ENCODE peak calls at places on chromosomes 3 and 15, in eight cellular contexts. M is vagina, B is heart left ventricle, H is testis, L is esophagus squamous epithelium, A is tibial nerve, T is sigmoid colon, G is HepG2. K is an unnamed sample. For H3K4me1, the result is how much of the 10 kb centered on the place peaks cover.

GRCh38 chr15:43903864-43904290 is 77.1 kb downstream of the WDR76 start:
- DNase-seq in B (no peak), T (no peak), M (no peak), G (peak), A (peak), L (no peak), H (peak), K (no peak)

GRCh38 chr3:133992385-133992784 is 37.3 kb downstream of the SLCO2A1 start:
- DNase-seq in B (no peak), T (peak), L (no peak), G (no peak), A (no peak), M (peak), H (no peak), K (no peak)

GRCh38 chr3:48428863-48429415 is 947 bp downstream of the PLXNB1 start:
- DNase-seq in A (peak), G (no peak), L (no peak), T (peak), B (peak), H (peak), M (no peak), K (no peak)

GRCh38 chr15:99967841-99968371 is 234.7 kb upstream of the LYSMD4 start:
- DNase-seq in T (peak), B (no peak), A (no peak), L (no peak), M (no peak), G (no peak), H (no peak), K (peak)

GRCh38 chr15:65414841-65415621 is 7.7 kb downstream of the IGDCC4 start:
- DNase-seq in G (peak), H (peak), B (no peak), L (no peak), A (no peak), M (no peak), T (no peak), K (no peak)

GRCh38 chr3:111252795-111253194 is 181.2 kb downstream of the NECTIN3 start:
- DNase-seq in L (no peak), H (peak), M (no peak), T (no peak), A (no peak), G (no peak), B (no peak), K (peak)

GRCh38 chr3:107249132-107249531 is 128.1 kb upstream of the CCDC54 start:
- DNase-seq in T (no peak), M (no peak), L (no peak), B (no peak), G (no peak), H (no peak), A (no peak), K (no peak)

GRCh38 chr3:175885196-175885766 is 1026.1 kb downstream of the NAALADL2 start:
- DNase-seq in A (no peak), G (no peak), B (no peak), T (no peak), L (no peak), M (no peak), H (no peak), K (no peak)

GRCh38 chr3:101383156-101383575 is 62.8 kb upstream of the IMPG2 start:
- DNase-seq in H (no peak), L (no peak), G (no peak), A (no peak), M (no peak), T (peak), B (no peak), K (no peak)

GRCh38 chr3:57166660-57167059 is 1.5 kb upstream of the IL17RD start:
- DNase-seq in T (no peak), G (no peak), H (no peak), L (no peak), A (no peak), M (peak), B (no peak), K (no peak)

GRCh38 chr3:108189477-108189876 is 32.7 kb downstream of the IFT57 start:
- DNase-seq in G (peak), L (no peak), H (no peak), M (no peak), B (no peak), A (no peak), T (no peak), K (no peak)

GRCh38 chr3:174483254-174483653 is 375.9 kb upstream of the NAALADL2 start:
- DNase-seq in A (no peak), H (no peak), B (no peak), L (no peak), T (no peak), G (no peak), M (no peak), K (no peak)

GRCh38 chr3:87900061-87900460 is 158.7 kb downstream of the CGGBP1 start:
- DNase-seq in M (no peak), G (no peak), T (no peak), B (no peak), H (no peak), L (no peak), A (no peak), K (no peak)

GRCh38 chr3:185724761-185725160 is 100.1 kb downstream of the IGF2BP2 start:
- DNase-seq in A (no peak), G (no peak), L (no peak), M (no peak), H (no peak), T (no peak), B (no peak), K (no peak)

DNA sequence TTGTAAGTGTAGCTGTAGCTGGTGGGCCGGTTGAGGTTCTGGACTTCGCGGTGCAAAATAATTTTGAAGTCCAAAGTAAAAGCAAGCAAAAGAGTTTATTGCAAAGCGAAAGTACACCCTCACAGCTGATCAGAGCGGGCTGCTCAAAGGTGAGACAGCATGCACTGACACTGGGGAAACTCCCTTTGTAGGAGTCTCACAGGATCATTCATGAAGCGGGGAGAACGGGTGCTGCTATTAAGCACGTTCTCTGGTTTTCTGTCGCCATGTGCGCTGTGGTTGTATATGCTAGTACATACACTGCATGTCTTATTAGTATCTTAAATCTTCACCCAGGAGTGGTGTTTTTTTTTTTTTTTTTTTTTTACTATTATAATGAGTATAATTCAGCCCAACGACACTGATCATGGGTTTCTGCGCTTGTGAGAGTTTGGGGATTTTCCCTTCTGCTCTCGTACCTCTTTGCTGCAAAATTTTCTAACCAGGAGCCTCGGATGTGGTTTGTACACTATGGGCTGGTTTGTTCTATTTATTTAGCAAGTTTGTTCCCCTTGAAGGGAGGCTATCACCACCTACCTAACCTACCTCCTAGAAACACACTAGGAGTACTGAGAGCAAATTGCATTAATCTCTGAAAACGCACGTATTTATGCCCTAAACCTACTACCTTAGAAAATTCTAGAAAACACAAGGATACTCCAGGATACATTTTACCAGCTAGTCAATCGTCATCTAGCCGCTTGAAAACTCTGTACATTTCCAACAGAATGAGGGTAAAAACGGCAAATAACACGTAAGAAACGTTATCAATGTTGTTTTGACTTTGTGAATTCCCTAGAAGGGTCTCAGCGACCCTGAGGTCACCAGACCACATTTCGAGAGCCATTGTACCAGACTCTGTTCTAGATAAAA is 1.3 kb upstream of the AP4E1 start:
- DNase-seq in T (no peak), G (peak), M (no peak), A (no peak), L (peak), B (no peak), H (no peak), K (peak)
- TF ChIP-seq POLR2A in T (no peak), G (peak), M (no peak), A (no peak), L (no peak), B (no peak), H (no peak), K (no peak)

GRCh38 chr15:40766194-40766830 is 2.4 kb downstream of the GCHFR start:
- DNase-seq in M (no peak), A (no peak), T (no peak), H (no peak), B (no peak), L (no peak), G (no peak), K (no peak)
- H3K4me1 ChIP-seq in M (half or more), A (under half), T (under half), H (under half), B (half or more), L (half or more), G (under half), K (half or more)

DNA sequence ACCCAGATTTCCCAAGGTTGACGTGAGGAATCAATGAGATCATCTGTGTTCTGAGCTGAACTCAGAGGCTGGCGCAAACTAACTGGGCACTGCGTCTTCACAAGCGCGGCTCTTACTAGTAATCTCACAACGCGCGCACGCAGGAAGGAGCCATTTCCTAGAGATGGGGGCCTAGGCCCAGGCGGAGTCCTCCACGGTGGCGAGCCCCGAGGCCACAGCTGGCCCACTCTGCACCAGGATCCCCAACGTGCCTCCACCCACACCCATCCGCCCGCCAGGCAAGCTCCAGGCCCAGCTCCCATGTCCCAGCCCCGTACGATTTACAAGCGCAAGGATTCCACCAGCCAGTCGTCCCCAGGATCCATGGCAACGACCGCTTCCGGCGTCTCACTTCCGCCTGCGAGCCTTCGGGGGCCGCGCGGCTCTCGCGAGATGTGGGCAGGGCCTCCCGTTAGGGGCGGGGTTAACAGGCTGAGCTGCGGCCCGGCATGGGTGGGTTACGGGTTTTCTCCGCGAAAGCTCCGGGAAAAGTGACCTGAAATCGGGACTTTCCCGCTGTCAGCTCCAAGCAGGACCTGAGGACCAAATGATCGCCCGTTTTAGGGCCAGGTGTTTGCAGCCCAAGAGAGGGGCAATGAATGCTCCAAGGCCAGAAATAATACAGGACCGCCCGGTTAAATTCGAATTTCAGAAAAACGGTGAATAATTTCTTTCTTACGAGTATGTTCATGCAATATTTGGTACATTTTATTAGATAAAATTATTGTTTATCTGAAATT is at the start of gene WDR73:
- DNase-seq in T (peak), A (peak), G (peak), H (peak), M (peak), L (peak), B (peak), K (peak)
- TF ChIP-seq POLR2A in T (peak), A (peak), G (peak), H (no peak), M (peak), L (no peak), B (no peak), K (peak)

GRCh38 chr15:72220678-72221077 is 10.3 kb downstream of the PKM start:
- DNase-seq in A (no peak), G (no peak), B (no peak), H (no peak), M (no peak), L (no peak), T (no peak), K (no peak)

GRCh38 chr15:72227720-72228119 is 3.3 kb downstream of the PKM start:
- DNase-seq in M (no peak), A (no peak), B (no peak), T (no peak), G (no peak), H (no peak), L (no peak), K (no peak)

GRCh38 chr15:72217216-72217615 is 13.8 kb downstream of the PKM start:
- DNase-seq in A (no peak), M (no peak), H (no peak), B (no peak), T (no peak), G (no peak), L (no peak), K (no peak)

GRCh38 chr15:72227192-72227586 is 3.8 kb downstream of the PKM start:
- DNase-seq in G (peak), H (no peak), B (no peak), A (no peak), M (no peak), L (no peak), T (no peak), K (no peak)

DNA sequence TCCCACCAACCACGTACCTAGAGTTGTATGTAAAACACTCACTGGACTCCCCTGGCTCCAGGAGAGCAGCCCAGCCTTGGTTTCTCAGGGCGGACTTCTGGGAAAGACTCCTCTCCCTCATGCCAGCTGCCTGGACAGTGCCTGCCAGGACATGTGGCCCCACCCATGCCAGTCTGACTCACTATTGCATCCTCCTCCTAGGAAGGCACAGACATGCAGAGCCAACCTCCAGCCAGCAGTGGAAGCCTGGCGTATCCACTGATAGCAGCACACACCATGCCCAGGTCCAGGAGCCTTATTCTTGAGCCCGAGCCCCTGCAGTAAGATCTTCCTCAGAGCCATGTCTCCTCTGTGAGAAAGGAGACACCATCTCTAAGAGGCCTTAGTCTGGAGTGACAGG is 8.6 kb downstream of the PKM start:
- DNase-seq in B (no peak), T (peak), M (no peak), L (no peak), G (no peak), A (no peak), H (peak), K (no peak)
- H3K4me1 ChIP-seq in B (half or more), T (under half), M (half or more), L (half or more), G (half or more), A (under half), H (under half), K (half or more)

GRCh38 chr3:10299679-10300078 is 6.9 kb upstream of the GHRL start:
- DNase-seq in H (no peak), B (no peak), L (no peak), M (no peak), A (no peak), T (no peak), G (no peak), K (no peak)

GRCh38 chr3:10303105-10303504 is 10.4 kb upstream of the GHRL start:
- DNase-seq in L (no peak), G (no peak), A (no peak), T (no peak), H (no peak), M (no peak), B (no peak), K (no peak)

GRCh38 chr3:10300087-10300486 is 7.3 kb upstream of the GHRL start:
- DNase-seq in T (no peak), L (no peak), M (no peak), G (no peak), A (no peak), B (no peak), H (no peak), K (no peak)

GRCh38 chr3:10303785-10304184 is 11.0 kb upstream of the GHRL start:
- DNase-seq in M (no peak), A (no peak), T (no peak), B (no peak), H (no peak), G (no peak), L (no peak), K (no peak)

DNA sequence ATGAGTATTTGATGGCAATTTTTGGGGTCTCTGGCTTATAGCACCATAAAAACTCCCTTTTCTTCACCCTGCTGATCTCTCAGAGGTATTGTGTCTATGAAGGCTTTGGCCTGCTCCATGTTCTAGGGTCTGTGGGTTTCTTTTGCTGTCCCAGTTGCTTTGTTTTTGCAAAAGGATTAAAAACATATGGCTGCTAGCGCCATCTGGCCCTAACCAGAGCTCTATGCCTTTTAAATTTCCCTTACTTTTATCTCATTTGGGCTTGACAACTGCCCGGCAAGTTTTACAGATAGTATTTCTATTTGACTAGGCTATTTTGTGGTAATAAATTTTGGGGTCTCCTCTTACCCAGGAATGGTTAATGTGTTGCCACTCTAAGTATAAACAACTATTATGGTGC is 6.4 kb upstream of the GHRL start:
- DNase-seq in A (no peak), M (no peak), G (no peak), L (no peak), B (no peak), H (no peak), T (no peak), K (no peak)
- TF ChIP-seq POLR2A in A (no peak), M (no peak), G (no peak), L (no peak), B (no peak), H (no peak), T (no peak), K (no peak)

GRCh38 chr3:100090669-100091005 is 23.7 kb downstream of the FILIP1L start:
- DNase-seq in G (no peak), B (no peak), H (no peak), T (no peak), M (no peak), L (no peak), A (no peak), K (no peak)
- H3K4me1 ChIP-seq in G (under half), B (under half), H (under half), T (under half), M (under half), L (under half), A (under half), K (under half)

GRCh38 chr15:31925541-31925940 is 104.8 kb upstream of the CHRNA7 start:
- DNase-seq in T (no peak), M (no peak), L (no peak), G (no peak), H (no peak), A (no peak), B (no peak), K (no peak)
- TF ChIP-seq POLR2A in T (no peak), M (no peak), L (no peak), G (no peak), H (no peak), A (no peak), B (no peak), K (no peak)

GRCh38 chr15:76339302-76340197 is 3.0 kb downstream of the ISL2 start:
- DNase-seq in H (no peak), G (no peak), B (no peak), M (peak), T (no peak), L (no peak), A (no peak), K (no peak)
- H3K4me1 ChIP-seq in H (under half), G (under half), B (half or more), M (half or more), T (half or more), L (half or more), A (half or more), K (half or more)

GRCh38 chr3:177358085-177358967 is 161.0 kb upstream of the TBL1XR1 start:
- DNase-seq in T (peak), L (peak), B (peak), A (peak), G (peak), H (peak), M (peak), K (peak)
- TF ChIP-seq POLR2A in T (no peak), L (no peak), B (no peak), A (no peak), G (no peak), H (no peak), M (no peak), K (no peak)